ENCODE peak calls at places on chromosome 17, in seven cellular contexts. M is H1, R is IMR-90, K is neuronal stem cell, S is mesendoderm, I is trophoblast cell, B is mesenchymal stem cell. O is an unnamed sample.

GRCh38 chr17:21370430-21370829 is 5.7 kb upstream of the KCNJ12 start:
- DNase-seq in R (no peak), B (peak; percentile 33), S (peak; percentile 81), K (peak; percentile 69), M (no peak), I (no peak), O (no peak)

GRCh38 chr17:73412914-73413313 is 101.1 kb upstream of the CDC42EP4 start:
- DNase-seq in S (no peak), B (no peak), K (no peak), I (no peak), R (no peak), M (no peak), O (no peak)

GRCh38 chr17:13176436-13176835 is 158.6 kb upstream of the ELAC2 start:
- DNase-seq in B (no peak), K (no peak), M (no peak), S (peak; percentile 20), R (no peak), I (peak; percentile 92), O (no peak)

GRCh38 chr17:64938925-64939474 is 19.7 kb upstream of the LRRC37A3 start:
- DNase-seq in B (peak; percentile 37), K (no peak), R (peak; percentile 25), S (peak; percentile 75), I (peak; percentile 67), M (peak; percentile 85), O (peak; percentile 88)

GRCh38 chr17:58120195-58120822 is 27.9 kb upstream of the OR4D1 start:
- DNase-seq in K (peak; percentile 80), I (peak; percentile 79), B (peak; percentile 65), M (peak; percentile 59), S (peak; percentile 80), R (peak; percentile 66), O (peak; percentile 78)

GRCh38 chr17:17685775-17686291 is 4.6 kb downstream of the RAI1 start:
- DNase-seq in M (no peak), B (peak; percentile 95), R (peak; percentile 91), I (peak; percentile 36), K (no peak), S (peak; percentile 80), O (peak; percentile 63)

GRCh38 chr17:66373944-66374817 is 71.8 kb downstream of the PRKCA start:
- DNase-seq in M (no peak), R (no peak), S (peak; percentile 58), K (no peak), I (no peak), B (peak; percentile 66), O (no peak)

GRCh38 chr17:33925650-33926049 is 329.4 kb upstream of the CCL2 start:
- DNase-seq in B (no peak), S (no peak), I (no peak), R (no peak), K (no peak), M (no peak), O (no peak)

GRCh38 chr17:81666092-81666341 is 388 bp downstream of the OXLD1 start:
- DNase-seq in K (no peak), I (no peak), B (peak; percentile 68), M (no peak), R (peak; percentile 9), S (peak; percentile 71), O (peak; percentile 64)

GRCh38 chr17:37188157-37188556 is 187.6 kb upstream of the C17orf78 start:
- DNase-seq in M (no peak), B (no peak), K (no peak), I (no peak), R (no peak), S (no peak), O (no peak)

GRCh38 chr17:36066365-36066945 is 2.4 kb downstream of the CCL18 start:
- DNase-seq in R (no peak), S (no peak), B (no peak), I (no peak), K (no peak), M (no peak), O (no peak)

GRCh38 chr17:50426472-50426782 is 409 bp downstream of the ACSF2 start:
- DNase-seq in S (peak; percentile 61), M (no peak), R (no peak), K (no peak), I (no peak), B (no peak), O (no peak)

GRCh38 chr17:43517615-43518386 is 28.3 kb downstream of the ETV4 start:
- DNase-seq in B (peak; percentile 22), S (no peak), I (no peak), M (no peak), R (peak; percentile 67), K (no peak), O (no peak)

GRCh38 chr17:65191805-65192740 is 54.9 kb downstream of the RGS9 start:
- DNase-seq in K (no peak), M (no peak), B (peak; percentile 81), S (peak; percentile 63), R (peak; percentile 78), I (peak; percentile 40), O (no peak)

GRCh38 chr17:12406623-12407228 is 259.0 kb upstream of the MYOCD start:
- DNase-seq in R (peak; percentile 18), K (no peak), S (peak; percentile 69), I (no peak), M (no peak), B (peak; percentile 45), O (no peak)

GRCh38 chr17:82108038-82108998 is 10.3 kb upstream of the FASN start:
- DNase-seq in K (no peak), M (no peak), R (peak; percentile 5), B (no peak), I (no peak), S (no peak), O (peak; percentile 39)

GRCh38 chr17:6713918-6714271 is 726 bp upstream of the SLC13A5 start:
- DNase-seq in K (peak; percentile 27), B (no peak), M (no peak), I (no peak), S (peak; percentile 16), R (no peak), O (peak; percentile 65)
- H3K18ac ChIP-seq in K (peak overlapping the region; percentile 91), B (peak overlapping the region; percentile 19), M (no peak overlapping the region), I (no peak overlapping the region), S (no peak overlapping the region), R (no peak overlapping the region), O (no peak overlapping the region)

GRCh38 chr17:2723997-2724782 is 12.6 kb upstream of the CLUH start:
- DNase-seq in B (no peak), K (peak; percentile 32), R (no peak), I (no peak), M (peak; percentile 86), S (peak; percentile 94), O (peak; percentile 92)
- H3K9ac ChIP-seq in B (no peak overlapping the region), K (peak overlapping the region; percentile 83), R (no peak overlapping the region), I (no peak overlapping the region), M (no peak overlapping the region), S (peak overlapping the region; percentile 61), O (no peak overlapping the region)

GRCh38 chr17:15377608-15378007 is 36.2 kb upstream of the TEKT3 start:
- DNase-seq in S (no peak), K (peak; percentile 49), I (peak; percentile 80), M (no peak), R (peak; percentile 54), B (peak; percentile 44), O (no peak)
- H3K27ac ChIP-seq in S (no peak overlapping the region), K (peak overlapping the region; percentile 3), I (peak overlapping the region; percentile 93), M (no peak overlapping the region), R (peak overlapping the region; percentile 19), B (peak overlapping the region; percentile 93), O (no peak overlapping the region)

GRCh38 chr17:78795241-78795640 is 13.2 kb upstream of the CYTH1 start:
- DNase-seq in S (no peak), K (no peak), B (no peak), I (no peak), R (no peak), M (no peak), O (no peak)
- H3K18ac ChIP-seq in S (no peak overlapping the region), K (no peak overlapping the region), B (no peak overlapping the region), I (no peak overlapping the region), R (no peak overlapping the region), M (no peak overlapping the region), O (no peak overlapping the region)

DNA sequence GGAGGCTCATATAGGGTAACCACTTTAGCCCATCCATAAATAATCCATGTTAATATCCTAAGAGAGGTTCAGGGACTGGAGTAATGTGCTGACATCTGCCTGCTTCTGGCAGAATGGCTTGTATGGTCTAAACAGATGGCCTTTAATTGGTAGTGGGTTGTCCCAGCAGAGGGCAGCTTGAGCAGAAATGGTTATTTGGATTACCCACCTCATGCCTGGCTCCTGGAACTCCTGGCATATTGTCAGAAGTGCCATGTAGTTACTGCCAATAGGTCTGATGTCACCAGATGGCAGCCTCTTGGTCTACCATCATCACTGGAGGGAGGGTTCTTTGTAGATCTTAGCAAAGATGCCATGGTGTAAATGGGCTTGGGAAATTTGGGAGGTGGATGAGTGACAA is 157.5 kb upstream of the SOX9 start:
- DNase-seq in I (no peak), M (no peak), B (no peak), R (no peak), K (no peak), S (no peak), O (no peak)
- H3K9ac ChIP-seq in I (no peak overlapping the region), M (no peak overlapping the region), B (no peak overlapping the region), R (no peak overlapping the region), K (no peak overlapping the region), S (no peak overlapping the region), O (no peak overlapping the region)

GRCh38 chr17:27443491-27443890 is 12.8 kb upstream of the KSR1 start:
- DNase-seq in B (no peak), K (no peak), R (no peak), M (no peak), I (no peak), S (no peak), O (no peak)

GRCh38 chr17:27446569-27447301 is 9.5 kb upstream of the KSR1 start:
- DNase-seq in R (peak; percentile 100), I (peak; percentile 31), M (no peak), K (no peak), B (peak; percentile 93), S (peak; percentile 21), O (no peak)

GRCh38 chr17:27442702-27443101 is 13.5 kb upstream of the KSR1 start:
- DNase-seq in S (no peak), M (no peak), I (no peak), R (no peak), B (no peak), K (no peak), O (no peak)

GRCh38 chr17:27449541-27449940 is 6.7 kb upstream of the KSR1 start:
- DNase-seq in R (no peak), I (no peak), M (no peak), B (no peak), K (no peak), S (no peak), O (peak; percentile 21)

GRCh38 chr17:27445971-27446370 is 10.3 kb upstream of the KSR1 start:
- DNase-seq in R (no peak), S (no peak), B (no peak), I (no peak), K (no peak), M (no peak), O (no peak)
- H3K27ac ChIP-seq in R (peak overlapping the region; percentile 85), S (no peak overlapping the region), B (no peak overlapping the region), I (no peak overlapping the region), K (no peak overlapping the region), M (no peak overlapping the region), O (no peak overlapping the region)

GRCh38 chr17:16258916-16259315 is 41.9 kb downstream of the PIGL start:
- DNase-seq in S (no peak), R (peak; percentile 36), K (no peak), I (no peak), B (no peak), M (no peak), O (no peak)
- H3K18ac ChIP-seq in S (no peak overlapping the region), R (no peak overlapping the region), K (no peak overlapping the region), I (no peak overlapping the region), B (no peak overlapping the region), M (no peak overlapping the region), O (no peak overlapping the region)

O was measured in H9.